ENCODE peak calls at places on chromosomes 4 and X, in ten cellular contexts. One of them, this sample, is unnamed.

GRCh38 chrX:111896148-111896547 is 20.2 kb downstream of the TRPC5OS start:
- DNase-seq in right atrium auricular region: no peak
- DNase-seq in IMR-90: no peak
- DNase-seq in heart left ventricle: no peak
- DNase-seq in bronchial epithelial cell: no peak
- DNase-seq in neural progenitor cell: no peak
- DNase-seq in HCT116: no peak
- DNase-seq in upper lobe of right lung: no peak
- DNase-seq in esophagus squamous epithelium: no peak
- DNase-seq in colonic mucosa: no peak
- DNase-seq in this sample: no peak

GRCh38 chr4:153403761-153404160 is 59.3 kb downstream of the MND1 start:
- DNase-seq in right atrium auricular region: no peak
- DNase-seq in IMR-90: peak; percentile 21
- DNase-seq in heart left ventricle: no peak
- DNase-seq in bronchial epithelial cell: no peak
- DNase-seq in neural progenitor cell: no peak
- DNase-seq in HCT116: no peak
- DNase-seq in upper lobe of right lung: no peak
- DNase-seq in esophagus squamous epithelium: no peak
- DNase-seq in colonic mucosa: no peak
- DNase-seq in this sample: no peak

GRCh38 chr4:185283723-185284122 is 74.3 kb downstream of the SNX25 start:
- DNase-seq in right atrium auricular region: no peak
- DNase-seq in IMR-90: peak; percentile 69
- DNase-seq in heart left ventricle: no peak
- DNase-seq in bronchial epithelial cell: peak; percentile 66
- DNase-seq in neural progenitor cell: no peak
- DNase-seq in HCT116: no peak
- DNase-seq in upper lobe of right lung: no peak
- DNase-seq in esophagus squamous epithelium: no peak
- DNase-seq in colonic mucosa: no peak
- DNase-seq in this sample: no peak

GRCh38 chr4:40924096-40924792 is 174.5 kb downstream of the NSUN7 start:
- DNase-seq in right atrium auricular region: peak; percentile 79
- DNase-seq in IMR-90: peak; percentile 49
- DNase-seq in heart left ventricle: peak; percentile 81
- DNase-seq in bronchial epithelial cell: peak; percentile 28
- DNase-seq in neural progenitor cell: peak; percentile 48
- DNase-seq in HCT116: peak; percentile 32
- DNase-seq in upper lobe of right lung: peak; percentile 86
- DNase-seq in esophagus squamous epithelium: no peak
- DNase-seq in colonic mucosa: peak; percentile 68
- DNase-seq in this sample: no peak

GRCh38 chr4:152004801-152005200 is 244.0 kb upstream of the GATB start:
- DNase-seq in right atrium auricular region: no peak
- DNase-seq in IMR-90: no peak
- DNase-seq in heart left ventricle: no peak
- DNase-seq in bronchial epithelial cell: no peak
- DNase-seq in neural progenitor cell: no peak
- DNase-seq in HCT116: no peak
- DNase-seq in upper lobe of right lung: no peak
- DNase-seq in esophagus squamous epithelium: no peak
- DNase-seq in colonic mucosa: no peak
- DNase-seq in this sample: no peak

GRCh38 chr4:157587681-157588423 is 367.3 kb downstream of the GRIA2 start:
- DNase-seq in right atrium auricular region: no peak
- DNase-seq in IMR-90: no peak
- DNase-seq in heart left ventricle: no peak
- DNase-seq in bronchial epithelial cell: no peak
- DNase-seq in neural progenitor cell: no peak
- DNase-seq in HCT116: no peak
- DNase-seq in upper lobe of right lung: no peak
- DNase-seq in esophagus squamous epithelium: no peak
- DNase-seq in colonic mucosa: no peak
- DNase-seq in this sample: no peak

GRCh38 chr4:156672924-156673323 is 298.7 kb downstream of the PDGFC start:
- DNase-seq in right atrium auricular region: no peak
- DNase-seq in IMR-90: no peak
- DNase-seq in heart left ventricle: no peak
- DNase-seq in bronchial epithelial cell: peak; percentile 18
- DNase-seq in neural progenitor cell: no peak
- DNase-seq in HCT116: peak; percentile 26
- DNase-seq in upper lobe of right lung: no peak
- DNase-seq in esophagus squamous epithelium: no peak
- DNase-seq in colonic mucosa: no peak
- DNase-seq in this sample: no peak

GRCh38 chrX:139890991-139891700 is 41.7 kb downstream of the ATP11C start:
- DNase-seq in right atrium auricular region: no peak
- DNase-seq in IMR-90: peak; percentile 88
- DNase-seq in heart left ventricle: no peak
- DNase-seq in bronchial epithelial cell: peak; percentile 85
- DNase-seq in neural progenitor cell: no peak
- DNase-seq in HCT116: no peak
- DNase-seq in upper lobe of right lung: no peak
- DNase-seq in esophagus squamous epithelium: no peak
- DNase-seq in colonic mucosa: no peak
- DNase-seq in this sample: no peak

GRCh38 chr4:77220841-77221613 is 64.0 kb downstream of the CCNG2 start:
- DNase-seq in right atrium auricular region: peak; percentile 70
- DNase-seq in IMR-90: peak; percentile 54
- DNase-seq in heart left ventricle: no peak
- DNase-seq in bronchial epithelial cell: peak; percentile 81
- DNase-seq in neural progenitor cell: no peak
- DNase-seq in HCT116: no peak
- DNase-seq in upper lobe of right lung: no peak
- DNase-seq in esophagus squamous epithelium: no peak
- DNase-seq in colonic mucosa: no peak
- DNase-seq in this sample: no peak

GRCh38 chrX:128781506-128781905 is 729.3 kb upstream of the ACTRT1 start:
- DNase-seq in right atrium auricular region: no peak
- DNase-seq in IMR-90: no peak
- DNase-seq in heart left ventricle: no peak
- DNase-seq in bronchial epithelial cell: no peak
- DNase-seq in neural progenitor cell: peak; percentile 57
- DNase-seq in HCT116: no peak
- DNase-seq in upper lobe of right lung: no peak
- DNase-seq in esophagus squamous epithelium: no peak
- DNase-seq in colonic mucosa: peak; percentile 50
- DNase-seq in this sample: no peak

GRCh38 chr4:11428161-11428700 is 463 bp downstream of the HS3ST1 start:
- DNase-seq in right atrium auricular region: no peak
- DNase-seq in IMR-90: no peak
- DNase-seq in heart left ventricle: no peak
- DNase-seq in bronchial epithelial cell: peak; percentile 47
- DNase-seq in neural progenitor cell: peak; percentile 37
- DNase-seq in HCT116: no peak
- DNase-seq in upper lobe of right lung: no peak
- DNase-seq in esophagus squamous epithelium: no peak
- DNase-seq in colonic mucosa: no peak
- DNase-seq in this sample: no peak
- H3K27me3 ChIP-seq in right atrium auricular region: no peaks in the 10 kb centered on the region
- H3K27me3 ChIP-seq in IMR-90: peaks cover 33% of the 10 kb centered on the region
- H3K27me3 ChIP-seq in heart left ventricle: peaks cover 11% of the 10 kb centered on the region
- H3K27me3 ChIP-seq in bronchial epithelial cell: no peaks in the 10 kb centered on the region
- H3K27me3 ChIP-seq in neural progenitor cell: peaks cover 75% of the 10 kb centered on the region
- H3K27me3 ChIP-seq in HCT116: no peaks in the 10 kb centered on the region
- H3K27me3 ChIP-seq in upper lobe of right lung: peaks cover 20% of the 10 kb centered on the region
- H3K27me3 ChIP-seq in esophagus squamous epithelium: no peaks in the 10 kb centered on the region
- H3K27me3 ChIP-seq in colonic mucosa: no peaks in the 10 kb centered on the region
- H3K27me3 ChIP-seq in this sample: peaks cover 3% of the 10 kb centered on the region

GRCh38 chr4:54091637-54092404 is 8.1 kb upstream of the GSX2 start:
- DNase-seq in right atrium auricular region: peak; percentile 83
- DNase-seq in IMR-90: peak; percentile 70
- DNase-seq in heart left ventricle: peak; percentile 89
- DNase-seq in bronchial epithelial cell: peak; percentile 46
- DNase-seq in neural progenitor cell: peak; percentile 64
- DNase-seq in HCT116: no peak
- DNase-seq in upper lobe of right lung: peak; percentile 91
- DNase-seq in esophagus squamous epithelium: no peak
- DNase-seq in colonic mucosa: peak; percentile 83
- DNase-seq in this sample: no peak

GRCh38 chr4:54090804-54091623 is 8.9 kb upstream of the GSX2 start:
- DNase-seq in right atrium auricular region: no peak
- DNase-seq in IMR-90: peak; percentile 33
- DNase-seq in heart left ventricle: peak; percentile 66
- DNase-seq in bronchial epithelial cell: peak; percentile 36
- DNase-seq in neural progenitor cell: peak; percentile 48
- DNase-seq in HCT116: no peak
- DNase-seq in upper lobe of right lung: peak; percentile 75
- DNase-seq in esophagus squamous epithelium: no peak
- DNase-seq in colonic mucosa: peak; percentile 42
- DNase-seq in this sample: no peak

GRCh38 chr4:54093609-54094240 is 6.2 kb upstream of the GSX2 start:
- DNase-seq in right atrium auricular region: no peak
- DNase-seq in IMR-90: no peak
- DNase-seq in heart left ventricle: no peak
- DNase-seq in bronchial epithelial cell: no peak
- DNase-seq in neural progenitor cell: peak; percentile 44
- DNase-seq in HCT116: no peak
- DNase-seq in upper lobe of right lung: no peak
- DNase-seq in esophagus squamous epithelium: no peak
- DNase-seq in colonic mucosa: no peak
- DNase-seq in this sample: no peak

GRCh38 chr4:54092800-54093608 is 7.0 kb upstream of the GSX2 start:
- DNase-seq in right atrium auricular region: no peak
- DNase-seq in IMR-90: no peak
- DNase-seq in heart left ventricle: no peak
- DNase-seq in bronchial epithelial cell: no peak
- DNase-seq in neural progenitor cell: peak; percentile 27
- DNase-seq in HCT116: no peak
- DNase-seq in upper lobe of right lung: no peak
- DNase-seq in esophagus squamous epithelium: no peak
- DNase-seq in colonic mucosa: no peak
- DNase-seq in this sample: no peak

GRCh38 chr4:54092405-54092759 is 7.6 kb upstream of the GSX2 start:
- DNase-seq in right atrium auricular region: no peak
- DNase-seq in IMR-90: no peak
- DNase-seq in heart left ventricle: no peak
- DNase-seq in bronchial epithelial cell: no peak
- DNase-seq in neural progenitor cell: no peak
- DNase-seq in HCT116: no peak
- DNase-seq in upper lobe of right lung: no peak
- DNase-seq in esophagus squamous epithelium: no peak
- DNase-seq in colonic mucosa: no peak
- DNase-seq in this sample: no peak
- H3K27me3 ChIP-seq in right atrium auricular region: peaks cover 23% of the 10 kb centered on the region
- H3K27me3 ChIP-seq in IMR-90: peaks cover 10% of the 10 kb centered on the region
- H3K27me3 ChIP-seq in heart left ventricle: peaks cover 34% of the 10 kb centered on the region
- H3K27me3 ChIP-seq in bronchial epithelial cell: peaks cover 28% of the 10 kb centered on the region
- H3K27me3 ChIP-seq in neural progenitor cell: peaks cover 100% of the 10 kb centered on the region
- H3K27me3 ChIP-seq in HCT116: peaks cover 16% of the 10 kb centered on the region
- H3K27me3 ChIP-seq in upper lobe of right lung: peaks cover 67% of the 10 kb centered on the region
- H3K27me3 ChIP-seq in esophagus squamous epithelium: no peaks in the 10 kb centered on the region
- H3K27me3 ChIP-seq in colonic mucosa: peaks cover 57% of the 10 kb centered on the region
- H3K27me3 ChIP-seq in this sample: no peaks in the 10 kb centered on the region

DNA sequence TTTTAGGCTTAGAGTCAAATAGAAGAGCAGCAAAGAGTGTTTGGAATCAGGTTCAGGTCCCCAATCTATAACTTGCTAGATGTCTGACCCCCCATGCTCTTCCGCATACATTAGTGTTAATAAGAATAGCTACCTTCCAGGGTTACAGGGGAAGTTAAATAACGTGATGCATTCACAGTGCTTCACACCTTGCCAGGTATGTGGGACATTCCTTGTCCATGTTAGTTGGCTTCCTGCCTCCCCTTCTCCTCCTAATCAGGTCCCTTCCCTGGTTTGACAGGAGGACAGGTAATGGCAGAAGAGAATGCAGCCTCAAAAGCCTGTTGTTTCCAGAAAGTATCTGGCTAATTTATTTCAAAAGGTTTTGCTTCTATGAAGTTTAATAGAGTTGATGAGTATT is 248.7 kb downstream of the MID1IP1 start:
- DNase-seq in right atrium auricular region: no peak
- DNase-seq in IMR-90: no peak
- DNase-seq in heart left ventricle: no peak
- DNase-seq in bronchial epithelial cell: peak; percentile 2
- DNase-seq in neural progenitor cell: no peak
- DNase-seq in HCT116: no peak
- DNase-seq in upper lobe of right lung: no peak
- DNase-seq in esophagus squamous epithelium: no peak
- DNase-seq in colonic mucosa: no peak
- DNase-seq in this sample: no peak
- H3K27me3 ChIP-seq in right atrium auricular region: no peaks in the 10 kb centered on the region
- H3K27me3 ChIP-seq in IMR-90: peaks cover 12% of the 10 kb centered on the region
- H3K27me3 ChIP-seq in heart left ventricle: no peaks in the 10 kb centered on the region
- H3K27me3 ChIP-seq in bronchial epithelial cell: no peaks in the 10 kb centered on the region
- H3K27me3 ChIP-seq in neural progenitor cell: no peaks in the 10 kb centered on the region
- H3K27me3 ChIP-seq in HCT116: no peaks in the 10 kb centered on the region
- H3K27me3 ChIP-seq in upper lobe of right lung: no peaks in the 10 kb centered on the region
- H3K27me3 ChIP-seq in esophagus squamous epithelium: no peaks in the 10 kb centered on the region
- H3K27me3 ChIP-seq in colonic mucosa: no peaks in the 10 kb centered on the region
- H3K27me3 ChIP-seq in this sample: no peaks in the 10 kb centered on the region

GRCh38 chr4:35124116-35124515 is 1120.2 kb downstream of the ARAP2 start:
- DNase-seq in right atrium auricular region: no peak
- DNase-seq in IMR-90: no peak
- DNase-seq in heart left ventricle: no peak
- DNase-seq in bronchial epithelial cell: peak; percentile 11
- DNase-seq in neural progenitor cell: no peak
- DNase-seq in HCT116: no peak
- DNase-seq in upper lobe of right lung: no peak
- DNase-seq in esophagus squamous epithelium: no peak
- DNase-seq in colonic mucosa: no peak
- DNase-seq in this sample: no peak

DNA sequence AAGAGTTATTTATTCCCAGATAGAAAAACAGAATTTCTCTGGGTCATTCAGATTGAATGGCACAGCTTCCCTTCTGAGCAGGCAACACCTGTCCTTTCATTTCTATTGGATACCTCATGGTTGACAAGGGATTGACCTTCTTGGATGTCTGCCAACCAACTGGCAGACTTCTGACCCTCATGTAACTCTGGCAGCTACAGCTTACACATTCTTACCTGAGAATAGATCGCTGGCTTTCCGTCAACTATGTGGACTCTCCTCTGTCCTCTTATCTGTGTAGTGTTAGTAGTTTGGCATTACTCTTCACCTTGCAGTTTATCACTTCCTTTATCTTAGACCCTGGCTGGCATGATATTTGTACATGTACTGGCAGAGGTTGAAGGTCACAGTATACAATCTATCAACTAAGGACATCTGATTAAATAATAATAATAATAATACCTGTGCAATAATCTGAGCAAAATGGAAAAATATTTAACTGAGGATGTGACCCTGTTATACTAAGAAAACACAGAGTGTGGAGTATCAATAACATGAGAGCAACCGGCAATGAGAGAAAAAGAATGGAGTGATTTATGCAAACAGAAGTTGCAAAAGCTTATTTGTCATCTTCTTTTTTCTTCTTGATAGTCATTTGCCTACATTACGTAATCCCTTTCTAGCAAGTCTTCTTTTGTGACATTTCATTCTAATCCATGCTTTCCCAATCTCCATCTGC is 1118.2 kb downstream of the ARAP2 start:
- DNase-seq in right atrium auricular region: no peak
- DNase-seq in IMR-90: no peak
- DNase-seq in heart left ventricle: no peak
- DNase-seq in bronchial epithelial cell: peak; percentile 8
- DNase-seq in neural progenitor cell: no peak
- DNase-seq in HCT116: no peak
- DNase-seq in upper lobe of right lung: no peak
- DNase-seq in esophagus squamous epithelium: no peak
- DNase-seq in colonic mucosa: no peak
- DNase-seq in this sample: no peak
- H3K27me3 ChIP-seq in right atrium auricular region: no peaks in the 10 kb centered on the region
- H3K27me3 ChIP-seq in IMR-90: no peaks in the 10 kb centered on the region
- H3K27me3 ChIP-seq in heart left ventricle: no peaks in the 10 kb centered on the region
- H3K27me3 ChIP-seq in bronchial epithelial cell: no peaks in the 10 kb centered on the region
- H3K27me3 ChIP-seq in neural progenitor cell: no peaks in the 10 kb centered on the region
- H3K27me3 ChIP-seq in HCT116: no peaks in the 10 kb centered on the region
- H3K27me3 ChIP-seq in upper lobe of right lung: no peaks in the 10 kb centered on the region
- H3K27me3 ChIP-seq in esophagus squamous epithelium: no peaks in the 10 kb centered on the region
- H3K27me3 ChIP-seq in colonic mucosa: no peaks in the 10 kb centered on the region
- H3K27me3 ChIP-seq in this sample: no peaks in the 10 kb centered on the region